ENCODE peak calls at places on chromosome 12, in four cellular contexts. One of them, this sample, is unnamed.

GRCh38 chr12:96070670-96071279 is 35.4 kb upstream of the LTA4H start:
- DNase-seq in epithelial cell of proximal tubule: no peak
- DNase-seq in IMR-90: no peak
- DNase-seq in fibroblast of lung: no peak
- DNase-seq in this sample: peak

GRCh38 chr12:98416845-98417244 is 98.5 kb upstream of the TMPO start:
- DNase-seq in epithelial cell of proximal tubule: no peak
- DNase-seq in IMR-90: peak
- DNase-seq in fibroblast of lung: peak
- DNase-seq in this sample: peak

GRCh38 chr12:43284441-43284840 is 267.6 kb downstream of the ADAMTS20 start:
- DNase-seq in epithelial cell of proximal tubule: no peak
- DNase-seq in IMR-90: no peak
- DNase-seq in fibroblast of lung: peak
- DNase-seq in this sample: no peak

GRCh38 chr12:10362828-10363664 is 26.8 kb downstream of the KLRK1 start:
- DNase-seq in epithelial cell of proximal tubule: no peak
- DNase-seq in IMR-90: no peak
- DNase-seq in fibroblast of lung: no peak
- DNase-seq in this sample: no peak

GRCh38 chr12:132285991-132286681 is 43.3 kb downstream of the GALNT9 start:
- DNase-seq in epithelial cell of proximal tubule: no peak
- DNase-seq in IMR-90: peak
- DNase-seq in fibroblast of lung: peak
- DNase-seq in this sample: peak

GRCh38 chr12:65728913-65729793 is 95.1 kb upstream of the HMGA2 start:
- DNase-seq in epithelial cell of proximal tubule: no peak
- DNase-seq in IMR-90: peak
- DNase-seq in fibroblast of lung: no peak
- DNase-seq in this sample: peak

GRCh38 chr12:4307593-4308333 is 13.2 kb upstream of the TIGAR start:
- DNase-seq in epithelial cell of proximal tubule: peak
- DNase-seq in IMR-90: peak
- DNase-seq in fibroblast of lung: peak
- DNase-seq in this sample: peak

GRCh38 chr12:110704231-110704630 is 15.3 kb upstream of the HVCN1 start:
- DNase-seq in epithelial cell of proximal tubule: no peak
- DNase-seq in IMR-90: no peak
- DNase-seq in fibroblast of lung: no peak
- DNase-seq in this sample: no peak

GRCh38 chr12:130838284-130838950 is 633 bp downstream of the STX2 start:
- DNase-seq in epithelial cell of proximal tubule: no peak
- DNase-seq in IMR-90: no peak
- DNase-seq in fibroblast of lung: no peak
- DNase-seq in this sample: peak

GRCh38 chr12:19739195-19739776 is 300.0 kb downstream of the AEBP2 start:
- DNase-seq in epithelial cell of proximal tubule: no peak
- DNase-seq in IMR-90: peak
- DNase-seq in fibroblast of lung: peak
- DNase-seq in this sample: peak

GRCh38 chr12:79927772-79928474 is 7.0 kb downstream of the PPP1R12A start:
- DNase-seq in epithelial cell of proximal tubule: no peak
- DNase-seq in IMR-90: peak
- DNase-seq in fibroblast of lung: no peak
- DNase-seq in this sample: no peak

GRCh38 chr12:65649126-65649525 is 175.2 kb upstream of the HMGA2 start:
- DNase-seq in epithelial cell of proximal tubule: peak
- DNase-seq in IMR-90: peak
- DNase-seq in fibroblast of lung: peak
- DNase-seq in this sample: peak

GRCh38 chr12:47155457-47156166 is 75.9 kb upstream of the AMIGO2 start:
- DNase-seq in epithelial cell of proximal tubule: peak
- DNase-seq in IMR-90: peak
- DNase-seq in fibroblast of lung: peak
- DNase-seq in this sample: no peak

GRCh38 chr12:56241424-56242205 is 11.8 kb downstream of the SLC39A5 start:
- DNase-seq in epithelial cell of proximal tubule: no peak
- DNase-seq in IMR-90: no peak
- DNase-seq in fibroblast of lung: no peak
- DNase-seq in this sample: no peak

GRCh38 chr12:68359669-68360068 is 27.5 kb upstream of the MDM1 start:
- DNase-seq in epithelial cell of proximal tubule: no peak
- DNase-seq in IMR-90: no peak
- DNase-seq in fibroblast of lung: no peak
- DNase-seq in this sample: no peak

GRCh38 chr12:6953417-6954315 is 2.5 kb downstream of the PTPN6 start:
- DNase-seq in epithelial cell of proximal tubule: no peak
- DNase-seq in IMR-90: no peak
- DNase-seq in fibroblast of lung: no peak
- DNase-seq in this sample: no peak

GRCh38 chr12:15276088-15276698 is 46.1 kb upstream of the PTPRO start:
- DNase-seq in epithelial cell of proximal tubule: no peak
- DNase-seq in IMR-90: peak
- DNase-seq in fibroblast of lung: peak
- DNase-seq in this sample: peak

GRCh38 chr12:82438356-82438755 is 80.0 kb downstream of the METTL25 start:
- DNase-seq in epithelial cell of proximal tubule: no peak
- DNase-seq in IMR-90: no peak
- DNase-seq in fibroblast of lung: no peak
- DNase-seq in this sample: no peak

GRCh38 chr12:11729008-11729407 is 79.5 kb downstream of the ETV6 start:
- DNase-seq in epithelial cell of proximal tubule: no peak
- DNase-seq in IMR-90: no peak
- DNase-seq in fibroblast of lung: no peak
- DNase-seq in this sample: no peak

GRCh38 chr12:108333898-108334699 is 5.0 kb downstream of the CMKLR1 start:
- DNase-seq in epithelial cell of proximal tubule: no peak
- DNase-seq in IMR-90: peak
- DNase-seq in fibroblast of lung: no peak
- DNase-seq in this sample: peak

GRCh38 chr12:74801625-74802024 is 264.0 kb downstream of the ATXN7L3B start:
- DNase-seq in epithelial cell of proximal tubule: peak
- DNase-seq in IMR-90: no peak
- DNase-seq in fibroblast of lung: no peak
- DNase-seq in this sample: peak

GRCh38 chr12:1126089-1126488 is 135.1 kb downstream of the ERC1 start:
- DNase-seq in epithelial cell of proximal tubule: no peak
- DNase-seq in IMR-90: no peak
- DNase-seq in fibroblast of lung: no peak
- DNase-seq in this sample: no peak

GRCh38 chr12:86496595-86496994 is 240.4 kb upstream of the MGAT4C start:
- DNase-seq in epithelial cell of proximal tubule: no peak
- DNase-seq in IMR-90: no peak
- DNase-seq in fibroblast of lung: no peak
- DNase-seq in this sample: no peak

GRCh38 chr12:85310456-85311076 is 30.5 kb downstream of the ALX1 start:
- DNase-seq in epithelial cell of proximal tubule: no peak
- DNase-seq in IMR-90: peak
- DNase-seq in fibroblast of lung: peak
- DNase-seq in this sample: peak

GRCh38 chr12:89731614-89732013 is 23.0 kb upstream of the ATP2B1 start:
- DNase-seq in epithelial cell of proximal tubule: no peak
- DNase-seq in IMR-90: peak
- DNase-seq in fibroblast of lung: peak
- DNase-seq in this sample: peak

GRCh38 chr12:98738539-98738938 is 93.4 kb downstream of the APAF1 start:
- DNase-seq in epithelial cell of proximal tubule: no peak
- DNase-seq in IMR-90: no peak
- DNase-seq in fibroblast of lung: no peak
- DNase-seq in this sample: no peak

GRCh38 chr12:53726946-53727309 is 324 bp downstream of the CALCOCO1 start:
- DNase-seq in epithelial cell of proximal tubule: no peak
- DNase-seq in IMR-90: peak
- DNase-seq in fibroblast of lung: peak
- DNase-seq in this sample: no peak

GRCh38 chr12:57236224-57236924 is 6.9 kb downstream of the SHMT2 start:
- DNase-seq in epithelial cell of proximal tubule: no peak
- DNase-seq in IMR-90: no peak
- DNase-seq in fibroblast of lung: no peak
- DNase-seq in this sample: peak

GRCh38 chr12:96378319-96378718 is 21.9 kb downstream of the CDK17 start:
- DNase-seq in epithelial cell of proximal tubule: no peak
- DNase-seq in IMR-90: no peak
- DNase-seq in fibroblast of lung: no peak
- DNase-seq in this sample: no peak

GRCh38 chr12:54214553-54215374 is 26.0 kb upstream of the SMUG1 start:
- DNase-seq in epithelial cell of proximal tubule: no peak
- DNase-seq in IMR-90: peak
- DNase-seq in fibroblast of lung: peak
- DNase-seq in this sample: peak

GRCh38 chr12:7947011-7947410 is 11.0 kb upstream of the SLC2A3 start:
- DNase-seq in epithelial cell of proximal tubule: no peak
- DNase-seq in IMR-90: no peak
- DNase-seq in fibroblast of lung: no peak
- DNase-seq in this sample: no peak

GRCh38 chr12:124315316-124315924 is 20.5 kb downstream of the RFLNA start:
- DNase-seq in epithelial cell of proximal tubule: no peak
- DNase-seq in IMR-90: no peak
- DNase-seq in fibroblast of lung: no peak
- DNase-seq in this sample: no peak

GRCh38 chr12:750356-751191 is 1.8 kb upstream of the WNK1 start:
- DNase-seq in epithelial cell of proximal tubule: no peak
- DNase-seq in IMR-90: no peak
- DNase-seq in fibroblast of lung: no peak
- DNase-seq in this sample: no peak

GRCh38 chr12:14532152-14532551 is 35.5 kb downstream of the PLBD1 start:
- DNase-seq in epithelial cell of proximal tubule: no peak
- DNase-seq in IMR-90: no peak
- DNase-seq in fibroblast of lung: no peak
- DNase-seq in this sample: no peak

GRCh38 chr12:2057041-2057792 is 4.4 kb downstream of the CACNA1C start:
- DNase-seq in epithelial cell of proximal tubule: no peak
- DNase-seq in IMR-90: peak
- DNase-seq in fibroblast of lung: peak
- DNase-seq in this sample: no peak

GRCh38 chr12:116454076-116454475 is 105.1 kb upstream of the MAP1LC3B2 start:
- DNase-seq in epithelial cell of proximal tubule: no peak
- DNase-seq in IMR-90: no peak
- DNase-seq in fibroblast of lung: no peak
- DNase-seq in this sample: no peak

GRCh38 chr12:116456683-116457082 is 102.5 kb upstream of the MAP1LC3B2 start:
- DNase-seq in epithelial cell of proximal tubule: no peak
- DNase-seq in IMR-90: no peak
- DNase-seq in fibroblast of lung: peak
- DNase-seq in this sample: no peak

GRCh38 chr12:116456307-116456641 is 102.9 kb upstream of the MAP1LC3B2 start:
- DNase-seq in epithelial cell of proximal tubule: no peak
- DNase-seq in IMR-90: no peak
- DNase-seq in fibroblast of lung: no peak
- DNase-seq in this sample: no peak

GRCh38 chr12:116455540-116456306 is 103.5 kb upstream of the MAP1LC3B2 start:
- DNase-seq in epithelial cell of proximal tubule: peak
- DNase-seq in IMR-90: peak
- DNase-seq in fibroblast of lung: peak
- DNase-seq in this sample: peak

DNA sequence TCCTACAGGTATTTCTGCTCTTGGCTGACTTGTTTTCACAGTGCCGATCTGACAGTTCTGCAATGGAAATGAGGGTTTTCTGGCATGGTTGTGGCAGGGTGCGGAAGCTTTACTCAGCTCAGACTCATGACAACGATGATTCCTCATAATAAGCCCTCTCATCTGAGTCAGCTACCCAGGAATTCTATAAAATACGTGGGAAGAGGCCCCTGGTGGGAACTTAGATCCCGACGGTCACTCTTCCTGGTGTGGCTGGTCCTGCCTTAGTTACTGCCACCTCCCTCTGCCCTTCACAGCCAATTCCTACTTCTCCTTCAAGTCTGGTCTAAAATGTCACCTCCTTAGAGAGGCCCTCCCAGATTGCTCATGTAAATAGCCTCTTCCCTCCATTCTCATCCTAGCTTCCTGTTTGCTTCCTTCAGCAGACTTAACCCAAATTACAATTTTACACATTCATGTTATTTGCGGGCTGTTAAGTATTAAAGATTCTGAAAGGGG is 104.2 kb upstream of the MAP1LC3B2 start:
- DNase-seq in epithelial cell of proximal tubule: no peak
- DNase-seq in IMR-90: peak
- DNase-seq in fibroblast of lung: peak
- DNase-seq in this sample: peak
- H3K4me3 ChIP-seq in epithelial cell of proximal tubule: no peak
- H3K4me3 ChIP-seq in IMR-90: no peak
- H3K4me3 ChIP-seq in fibroblast of lung: no peak
- H3K4me3 ChIP-seq in this sample: peak

GRCh38 chr12:49069507-49070346 is at the start of gene RHEBL1:
- DNase-seq in epithelial cell of proximal tubule: peak
- DNase-seq in IMR-90: peak
- DNase-seq in fibroblast of lung: peak
- DNase-seq in this sample: peak
- TF ChIP-seq CTCF in epithelial cell of proximal tubule: peak
- TF ChIP-seq CTCF in IMR-90: peak
- TF ChIP-seq CTCF in fibroblast of lung: no peak
- TF ChIP-seq CTCF in this sample: no peak

DNA sequence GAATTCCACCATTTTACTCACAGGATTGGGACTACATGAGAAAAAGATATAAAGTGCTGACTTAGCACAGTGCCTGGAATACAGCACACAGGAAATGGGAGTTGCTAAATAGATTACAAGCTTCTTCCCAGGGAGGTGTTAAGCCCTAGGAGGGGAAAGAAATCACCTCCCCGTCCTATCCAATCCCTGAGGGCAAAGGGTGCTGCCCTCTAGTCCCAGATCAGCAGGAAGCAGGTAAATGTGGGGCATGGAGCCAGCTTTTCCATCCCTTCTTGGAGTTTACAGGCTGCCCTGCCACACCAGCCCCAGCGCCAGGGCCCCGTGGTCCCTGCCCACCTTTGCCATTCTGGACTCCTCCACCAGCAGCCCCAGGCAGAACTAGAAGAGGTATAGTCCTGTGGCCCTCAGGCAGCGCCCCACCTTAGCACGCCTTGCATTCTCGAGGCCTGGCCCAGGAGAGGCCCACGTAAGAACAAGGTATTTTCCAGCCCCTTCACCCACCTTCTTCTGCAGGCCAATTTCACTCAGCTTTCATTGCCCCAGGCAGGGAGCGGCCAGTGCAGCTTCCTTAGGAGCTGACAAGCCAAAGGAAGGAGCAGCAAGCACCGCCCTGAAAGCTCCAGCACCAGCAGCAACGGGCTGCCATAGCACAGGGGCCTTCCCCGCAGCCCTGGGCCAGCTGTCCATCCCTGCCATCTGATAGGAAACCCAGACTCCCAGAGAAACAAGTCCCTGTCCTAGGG is 28.8 kb upstream of the RPLP0 start:
- DNase-seq in epithelial cell of proximal tubule: no peak
- DNase-seq in IMR-90: no peak
- DNase-seq in fibroblast of lung: peak
- DNase-seq in this sample: no peak
- H3K4me3 ChIP-seq in epithelial cell of proximal tubule: no peak
- H3K4me3 ChIP-seq in IMR-90: no peak
- H3K4me3 ChIP-seq in fibroblast of lung: no peak
- H3K4me3 ChIP-seq in this sample: peak

DNA sequence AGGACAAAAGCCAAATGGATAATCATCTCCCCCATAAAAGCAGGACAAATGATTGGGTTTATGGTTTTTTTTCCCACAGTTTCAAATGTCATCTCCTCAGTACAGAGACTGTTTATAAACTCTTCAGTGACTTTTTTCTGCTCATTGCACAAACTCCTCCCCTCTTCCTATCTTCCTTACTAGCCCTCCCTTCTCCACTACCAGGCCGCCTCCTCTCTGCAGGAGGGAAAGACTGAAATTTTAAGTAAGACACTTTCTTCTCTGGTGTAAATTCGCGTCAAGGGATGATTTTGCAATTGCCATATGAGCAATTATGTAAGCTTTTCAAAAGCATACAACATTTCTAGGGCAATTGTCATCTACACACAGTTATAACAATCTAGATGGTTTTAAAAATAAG is 37.0 kb downstream of the BTG1 start:
- DNase-seq in epithelial cell of proximal tubule: no peak
- DNase-seq in IMR-90: peak
- DNase-seq in fibroblast of lung: peak
- DNase-seq in this sample: peak
- TF ChIP-seq CTCF in epithelial cell of proximal tubule: no peak
- TF ChIP-seq CTCF in IMR-90: no peak
- TF ChIP-seq CTCF in fibroblast of lung: no peak
- TF ChIP-seq CTCF in this sample: no peak